ENCODE peak calls at places on chromosomes 2 and 18, in seven cellular contexts. One of them, this sample, is unnamed.

GRCh38 chr2:32484907-32485306 is 128.1 kb downstream of the BIRC6 start:
- DNase-seq in trophoblast cell: peak; percentile 37
- DNase-seq in H1: no peak
- DNase-seq in mesenchymal stem cell: peak; percentile 97
- DNase-seq in neuronal stem cell: no peak
- DNase-seq in mesendoderm: no peak
- DNase-seq in H9: no peak
- DNase-seq in this sample: peak; percentile 97

GRCh38 chr2:160932960-160933359 is 227.3 kb upstream of the TANK start:
- DNase-seq in mesendoderm: peak; percentile 63
- DNase-seq in trophoblast cell: peak; percentile 90
- DNase-seq in neuronal stem cell: no peak
- DNase-seq in H1: no peak
- DNase-seq in mesenchymal stem cell: peak; percentile 91
- DNase-seq in H9: no peak
- DNase-seq in this sample: peak; percentile 85

GRCh38 chr2:168773719-168774521 is 28.5 kb upstream of the NOSTRIN start:
- DNase-seq in mesenchymal stem cell: peak; percentile 67
- DNase-seq in neuronal stem cell: no peak
- DNase-seq in H9: peak; percentile 68
- DNase-seq in H1: peak; percentile 82
- DNase-seq in mesendoderm: peak; percentile 95
- DNase-seq in trophoblast cell: peak; percentile 64
- DNase-seq in this sample: peak; percentile 67

GRCh38 chr18:61833978-61834377 is 58.8 kb downstream of the RNF152 start:
- DNase-seq in mesenchymal stem cell: peak; percentile 62
- DNase-seq in mesendoderm: no peak
- DNase-seq in H9: no peak
- DNase-seq in trophoblast cell: no peak
- DNase-seq in H1: no peak
- DNase-seq in neuronal stem cell: no peak
- DNase-seq in this sample: peak; percentile 72

GRCh38 chr2:156883828-156884615 is 373.5 kb upstream of the GALNT5 start:
- DNase-seq in mesendoderm: peak; percentile 54
- DNase-seq in mesenchymal stem cell: peak; percentile 35
- DNase-seq in H9: no peak
- DNase-seq in neuronal stem cell: no peak
- DNase-seq in H1: no peak
- DNase-seq in trophoblast cell: peak; percentile 79
- DNase-seq in this sample: peak; percentile 62

GRCh38 chr2:84251651-84252278 is 207.3 kb downstream of the SUCLG1 start:
- DNase-seq in H1: no peak
- DNase-seq in H9: no peak
- DNase-seq in mesendoderm: no peak
- DNase-seq in trophoblast cell: no peak
- DNase-seq in neuronal stem cell: no peak
- DNase-seq in mesenchymal stem cell: no peak
- DNase-seq in this sample: no peak

GRCh38 chr2:85325466-85325811 is 2.4 kb downstream of the TGOLN2 start:
- DNase-seq in neuronal stem cell: no peak
- DNase-seq in H9: no peak
- DNase-seq in mesenchymal stem cell: no peak
- DNase-seq in mesendoderm: no peak
- DNase-seq in H1: no peak
- DNase-seq in trophoblast cell: no peak
- DNase-seq in this sample: no peak

GRCh38 chr2:233400961-233401360 is 46.7 kb downstream of the DGKD start:
- DNase-seq in neuronal stem cell: no peak
- DNase-seq in mesenchymal stem cell: no peak
- DNase-seq in trophoblast cell: no peak
- DNase-seq in mesendoderm: no peak
- DNase-seq in H1: no peak
- DNase-seq in H9: no peak
- DNase-seq in this sample: no peak

GRCh38 chr2:3536682-3537632 is 17.6 kb upstream of the ADI1 start:
- DNase-seq in neuronal stem cell: no peak
- DNase-seq in trophoblast cell: peak; percentile 35
- DNase-seq in H9: peak; percentile 77
- DNase-seq in mesenchymal stem cell: peak; percentile 79
- DNase-seq in mesendoderm: peak; percentile 72
- DNase-seq in H1: peak; percentile 72
- DNase-seq in this sample: peak; percentile 56

GRCh38 chr2:45570671-45571334 is 40.3 kb downstream of the SRBD1 start:
- DNase-seq in mesendoderm: peak; percentile 39
- DNase-seq in H9: peak; percentile 29
- DNase-seq in neuronal stem cell: no peak
- DNase-seq in mesenchymal stem cell: peak; percentile 56
- DNase-seq in H1: no peak
- DNase-seq in trophoblast cell: peak; percentile 2
- DNase-seq in this sample: peak; percentile 32

GRCh38 chr18:77470836-77471413 is 221.3 kb downstream of the GALR1 start:
- DNase-seq in H1: no peak
- DNase-seq in trophoblast cell: no peak
- DNase-seq in mesenchymal stem cell: no peak
- DNase-seq in mesendoderm: peak; percentile 2
- DNase-seq in neuronal stem cell: no peak
- DNase-seq in H9: no peak
- DNase-seq in this sample: no peak

GRCh38 chr18:59467497-59467896 is 108.4 kb upstream of the LMAN1 start:
- DNase-seq in mesenchymal stem cell: no peak
- DNase-seq in trophoblast cell: no peak
- DNase-seq in mesendoderm: no peak
- DNase-seq in neuronal stem cell: no peak
- DNase-seq in H9: no peak
- DNase-seq in H1: no peak
- DNase-seq in this sample: no peak

GRCh38 chr2:10162586-10163497 is 40.3 kb downstream of the RRM2 start:
- DNase-seq in trophoblast cell: peak; percentile 15
- DNase-seq in mesendoderm: peak; percentile 36
- DNase-seq in mesenchymal stem cell: no peak
- DNase-seq in H9: peak; percentile 63
- DNase-seq in neuronal stem cell: peak; percentile 47
- DNase-seq in H1: no peak
- DNase-seq in this sample: no peak

GRCh38 chr2:119531292-119531691 is 7.0 kb upstream of the SCTR start:
- DNase-seq in neuronal stem cell: no peak
- DNase-seq in H1: no peak
- DNase-seq in mesenchymal stem cell: no peak
- DNase-seq in H9: no peak
- DNase-seq in trophoblast cell: no peak
- DNase-seq in mesendoderm: peak; percentile 84
- DNase-seq in this sample: no peak

GRCh38 chr2:114727012-114727411 is 284.6 kb downstream of the DPP10 start:
- DNase-seq in mesenchymal stem cell: no peak
- DNase-seq in trophoblast cell: no peak
- DNase-seq in mesendoderm: peak; percentile 11
- DNase-seq in neuronal stem cell: no peak
- DNase-seq in H9: no peak
- DNase-seq in H1: no peak
- DNase-seq in this sample: no peak

GRCh38 chr2:121075006-121075545 is 209.9 kb downstream of the TFCP2L1 start:
- DNase-seq in H1: peak; percentile 78
- DNase-seq in mesenchymal stem cell: peak; percentile 96
- DNase-seq in neuronal stem cell: peak; percentile 57
- DNase-seq in trophoblast cell: no peak
- DNase-seq in H9: peak; percentile 98
- DNase-seq in mesendoderm: peak; percentile 100
- DNase-seq in this sample: peak; percentile 93

GRCh38 chr2:41024806-41025205 is 572.9 kb upstream of the SLC8A1 start:
- DNase-seq in neuronal stem cell: no peak
- DNase-seq in mesenchymal stem cell: no peak
- DNase-seq in H1: no peak
- DNase-seq in H9: no peak
- DNase-seq in mesendoderm: no peak
- DNase-seq in trophoblast cell: no peak
- DNase-seq in this sample: no peak
- H2AK5ac ChIP-seq in neuronal stem cell: no peak overlapping the region
- H2AK5ac ChIP-seq in mesenchymal stem cell: no peak overlapping the region
- H2AK5ac ChIP-seq in H1: no peak overlapping the region
- H2AK5ac ChIP-seq in H9: no peak overlapping the region
- H2AK5ac ChIP-seq in mesendoderm: no peak overlapping the region
- H2AK5ac ChIP-seq in trophoblast cell: no peak overlapping the region
- H2AK5ac ChIP-seq in this sample: no peak overlapping the region

GRCh38 chr18:7116832-7117389 is 686 bp downstream of the LAMA1 start:
- DNase-seq in H1: peak; percentile 74
- DNase-seq in H9: peak; percentile 37
- DNase-seq in mesendoderm: peak; percentile 41
- DNase-seq in mesenchymal stem cell: peak; percentile 9
- DNase-seq in trophoblast cell: peak; percentile 39
- DNase-seq in neuronal stem cell: peak; percentile 56
- DNase-seq in this sample: no peak

GRCh38 chr18:7122376-7122775 is 4.8 kb upstream of the LAMA1 start:
- DNase-seq in neuronal stem cell: no peak
- DNase-seq in mesenchymal stem cell: no peak
- DNase-seq in mesendoderm: no peak
- DNase-seq in H9: no peak
- DNase-seq in trophoblast cell: no peak
- DNase-seq in H1: no peak
- DNase-seq in this sample: no peak

GRCh38 chr18:7116001-7116831 is 1.4 kb downstream of the LAMA1 start:
- DNase-seq in neuronal stem cell: peak; percentile 69
- DNase-seq in mesendoderm: peak; percentile 85
- DNase-seq in trophoblast cell: peak; percentile 14
- DNase-seq in H9: peak; percentile 53
- DNase-seq in mesenchymal stem cell: peak; percentile 2
- DNase-seq in H1: peak; percentile 52
- DNase-seq in this sample: peak; percentile 38

GRCh38 chr18:7117390-7118355 is at the start of gene LAMA1:
- DNase-seq in mesendoderm: peak; percentile 83
- DNase-seq in trophoblast cell: no peak
- DNase-seq in H1: peak; percentile 83
- DNase-seq in H9: peak; percentile 84
- DNase-seq in mesenchymal stem cell: no peak
- DNase-seq in neuronal stem cell: peak; percentile 71
- DNase-seq in this sample: peak; percentile 10
- H3K4me2 ChIP-seq in mesendoderm: peak within 1 kb of the TSS; percentile 52
- H3K4me2 ChIP-seq in trophoblast cell: peak within 1 kb of the TSS; percentile 98
- H3K4me2 ChIP-seq in H1: peak within 1 kb of the TSS; percentile 94
- H3K4me2 ChIP-seq in H9: peak within 1 kb of the TSS; percentile 90
- H3K4me2 ChIP-seq in mesenchymal stem cell: peak within 1 kb of the TSS; percentile 98
- H3K4me2 ChIP-seq in neuronal stem cell: peak within 1 kb of the TSS; percentile 67
- H3K4me2 ChIP-seq in this sample: peak within 1 kb of the TSS; percentile 94

DNA sequence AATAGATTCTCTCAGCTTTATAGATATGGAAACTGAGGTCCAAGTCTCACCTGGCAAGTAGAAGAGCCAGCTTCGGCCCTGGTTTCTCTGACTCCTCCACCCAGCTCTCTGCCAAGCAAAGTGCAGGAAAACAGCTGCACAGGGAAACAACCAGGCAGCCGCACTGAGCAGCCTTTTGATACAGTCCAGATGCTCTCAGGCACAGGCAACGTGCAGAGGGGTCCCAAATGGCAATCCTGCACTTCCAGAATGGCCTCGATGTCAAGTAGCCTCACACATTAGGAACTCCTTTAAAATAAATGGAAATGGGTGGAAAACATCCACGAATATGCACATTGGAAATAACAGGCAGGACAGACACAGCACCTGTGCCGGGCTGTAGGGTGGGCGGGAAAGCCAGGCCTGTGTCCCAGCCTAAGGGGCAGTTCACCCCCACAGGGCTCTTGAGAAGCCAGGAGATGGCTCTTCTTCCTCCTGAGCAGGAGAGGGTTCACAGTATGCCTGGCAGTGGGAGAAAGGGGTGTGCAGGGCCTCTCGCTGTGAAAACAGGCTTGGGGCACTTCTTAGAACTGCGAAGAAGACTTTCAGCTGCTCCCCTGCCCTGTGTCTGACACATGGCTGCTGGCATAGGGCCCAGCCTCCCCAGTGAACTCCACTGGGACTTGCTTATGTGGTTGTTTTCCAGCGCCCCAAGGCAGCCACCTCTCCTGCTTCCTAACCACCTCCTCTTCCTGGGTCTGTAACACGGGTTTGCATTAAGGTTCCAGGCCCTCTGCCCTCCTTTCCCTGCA is 63.9 kb upstream of the TUBA3E start:
- DNase-seq in H9: no peak
- DNase-seq in mesendoderm: peak; percentile 6
- DNase-seq in mesenchymal stem cell: no peak
- DNase-seq in neuronal stem cell: no peak
- DNase-seq in H1: no peak
- DNase-seq in trophoblast cell: no peak
- DNase-seq in this sample: peak; percentile 6
- H2AK5ac ChIP-seq in H9: no peak overlapping the region
- H2AK5ac ChIP-seq in mesendoderm: no peak overlapping the region
- H2AK5ac ChIP-seq in mesenchymal stem cell: no peak overlapping the region
- H2AK5ac ChIP-seq in neuronal stem cell: peak overlapping the region; percentile 30
- H2AK5ac ChIP-seq in H1: no peak overlapping the region
- H2AK5ac ChIP-seq in trophoblast cell: no peak overlapping the region
- H2AK5ac ChIP-seq in this sample: no peak overlapping the region

DNA sequence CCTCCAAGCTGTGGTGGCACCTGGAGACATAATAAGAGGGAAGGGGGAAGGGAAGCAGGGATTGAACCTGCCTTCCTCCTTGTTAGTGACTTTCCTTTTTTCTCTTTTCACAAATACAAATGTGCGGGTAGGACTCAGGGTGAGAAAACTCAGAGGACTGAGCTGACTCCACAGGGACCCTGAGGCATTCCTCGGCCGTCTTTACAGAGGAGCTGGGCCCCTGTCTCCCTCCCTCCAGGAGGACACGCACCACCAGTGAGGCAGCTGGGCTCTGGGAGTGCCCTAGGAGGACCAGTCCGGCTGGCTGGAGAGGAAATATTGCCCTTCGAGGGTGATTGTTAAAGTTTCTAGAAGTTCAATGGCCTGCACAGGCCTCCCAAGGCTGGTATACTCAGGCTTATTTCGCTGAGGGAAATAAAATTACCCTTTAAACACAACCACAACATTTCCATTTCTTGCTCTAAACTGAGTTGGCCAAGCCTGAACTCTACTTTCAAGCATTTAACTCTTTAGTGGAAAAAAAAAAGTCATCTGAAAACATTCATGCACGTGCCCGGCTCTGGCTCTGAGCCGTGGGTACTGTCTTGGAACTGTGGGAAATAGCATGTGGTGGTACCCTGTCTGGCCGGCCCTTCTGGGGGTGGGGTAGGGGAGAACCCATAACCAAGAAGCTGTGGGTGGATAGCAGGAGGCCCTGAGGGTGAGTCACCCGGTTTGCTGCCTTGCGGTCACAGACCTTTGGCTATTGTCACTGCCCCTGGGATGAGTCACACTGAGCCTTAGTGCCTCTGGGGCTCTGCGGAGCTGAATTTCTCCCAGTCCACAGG is 116.0 kb downstream of the COPS8 start:
- DNase-seq in H9: no peak
- DNase-seq in H1: no peak
- DNase-seq in mesendoderm: peak; percentile 82
- DNase-seq in mesenchymal stem cell: peak; percentile 97
- DNase-seq in neuronal stem cell: no peak
- DNase-seq in trophoblast cell: peak; percentile 94
- DNase-seq in this sample: peak; percentile 87
- H3K4me2 ChIP-seq in H9: no peak overlapping the region
- H3K4me2 ChIP-seq in H1: no peak overlapping the region
- H3K4me2 ChIP-seq in mesendoderm: no peak overlapping the region
- H3K4me2 ChIP-seq in mesenchymal stem cell: no peak overlapping the region
- H3K4me2 ChIP-seq in neuronal stem cell: no peak overlapping the region
- H3K4me2 ChIP-seq in trophoblast cell: no peak overlapping the region
- H3K4me2 ChIP-seq in this sample: no peak overlapping the region